ENCODE peak calls at places on chromosomes 1 and 21, in five cellular contexts. L, V, D, H and G are unnamed samples.

GRCh38 chr1:110390096-110390495 is 730 bp downstream of the SLC16A4 start:
- DNase-seq in H (no peak), L (peak; percentile 89), V (no peak), D (peak; percentile 61), G (no peak)

GRCh38 chr1:205998457-205999241 is 4.5 kb downstream of the RAB7B start:
- DNase-seq in D (peak; percentile 42), V (no peak), H (no peak), L (no peak), G (no peak)

GRCh38 chr1:89260042-89260441 is 12.6 kb downstream of the GBP5 start:
- DNase-seq in D (peak; percentile 13), L (no peak), V (no peak), H (no peak), G (no peak)

GRCh38 chr1:44033756-44034155 is 2.5 kb upstream of the SLC6A9 start:
- DNase-seq in L (no peak), D (no peak), H (no peak), V (peak; percentile 9), G (no peak)

GRCh38 chr1:101081496-101082282 is 56.1 kb upstream of the DPH5 start:
- DNase-seq in L (no peak), V (no peak), D (no peak), H (no peak), G (peak; percentile 17)

GRCh38 chr21:21612446-21612845 is 614.2 kb downstream of the NCAM2 start:
- DNase-seq in H (no peak), D (peak; percentile 69), V (no peak), L (peak; percentile 92), G (no peak)

GRCh38 chr1:63466759-63467158 is 56.3 kb downstream of the ITGB3BP start:
- DNase-seq in L (no peak), V (no peak), D (peak; percentile 14), H (no peak), G (no peak)

GRCh38 chr1:51989582-51990477 is 670 bp downstream of the RAB3B start:
- DNase-seq in D (peak; percentile 69), L (no peak), H (no peak), V (no peak), G (no peak)

GRCh38 chr1:71502026-71502425 is 421.2 kb upstream of the ZRANB2 start:
- DNase-seq in L (no peak), V (no peak), H (no peak), D (no peak), G (no peak)

GRCh38 chr21:34649400-34649799 is 19.4 kb upstream of the CLIC6 start:
- DNase-seq in V (no peak), D (no peak), H (no peak), L (no peak), G (no peak)

GRCh38 chr1:230753586-230754251 is 6.5 kb downstream of the CAPN9 start:
- DNase-seq in H (peak; percentile 30), L (no peak), D (peak; percentile 91), V (peak; percentile 62), G (peak; percentile 69)

GRCh38 chr21:32328595-32328994 is 29.9 kb downstream of the MRAP start:
- DNase-seq in H (no peak), V (no peak), D (no peak), L (peak; percentile 64), G (no peak)

GRCh38 chr1:218945050-218945449 is 228.6 kb upstream of the LYPLAL1 start:
- DNase-seq in V (no peak), D (no peak), L (peak; percentile 36), H (no peak), G (no peak)

GRCh38 chr21:34989337-34990151 is 59.6 kb downstream of the RUNX1 start:
- DNase-seq in L (no peak), H (no peak), D (no peak), V (no peak), G (no peak)

GRCh38 chr1:6445062-6445763 is 20.6 kb downstream of the ESPN start:
- DNase-seq in L (peak; percentile 15), D (peak; percentile 76), V (peak; percentile 71), H (peak; percentile 74), G (peak; percentile 15)

GRCh38 chr1:19921310-19921709 is 2.1 kb downstream of the PLA2G2E start:
- DNase-seq in V (no peak), H (no peak), D (no peak), L (no peak), G (no peak)

GRCh38 chr1:11067716-11068495 is 8.1 kb upstream of the SRM start:
- DNase-seq in D (no peak), L (no peak), H (no peak), V (no peak), G (no peak)

GRCh38 chr1:8419172-8419571 is 101.3 kb downstream of the SLC45A1 start:
- DNase-seq in L (peak; percentile 53), D (no peak), H (no peak), V (no peak), G (no peak)

GRCh38 chr1:32066489-32066873 is 6.3 kb upstream of the TMEM39B start:
- DNase-seq in L (peak; percentile 79), V (no peak), H (no peak), D (no peak), G (peak; percentile 36)

GRCh38 chr1:95604784-95605183 is 370.8 kb downstream of the RWDD3 start:
- DNase-seq in V (peak; percentile 72), L (no peak), D (no peak), H (no peak), G (no peak)

GRCh38 chr1:240991230-240991629 is 365.8 kb downstream of the RGS7 start:
- DNase-seq in V (no peak), D (peak; percentile 59), L (no peak), H (no peak), G (no peak)

GRCh38 chr1:233441981-233442380 is 114.5 kb downstream of the MAP3K21 start:
- DNase-seq in D (no peak), V (no peak), L (no peak), H (no peak), G (no peak)

GRCh38 chr1:178188306-178188705 is 94.4 kb downstream of the RASAL2 start:
- DNase-seq in D (no peak), L (no peak), V (no peak), H (no peak), G (no peak)

GRCh38 chr1:246503341-246503740 is 3.7 kb downstream of the SMYD3 start:
- DNase-seq in D (no peak), L (peak; percentile 33), V (no peak), H (no peak), G (no peak)

GRCh38 chr1:224524679-224525078 is 90.1 kb upstream of the WDR26 start:
- DNase-seq in D (no peak), V (no peak), L (peak; percentile 78), H (no peak), G (no peak)

GRCh38 chr1:53085405-53085804 is 23.4 kb downstream of the PODN start:
- DNase-seq in D (no peak), H (no peak), V (peak; percentile 52), L (no peak), G (no peak)

GRCh38 chr1:31954607-31955283 is 16.6 kb upstream of the PTP4A2 start:
- DNase-seq in H (peak; percentile 56), L (peak; percentile 99), V (no peak), D (no peak), G (peak; percentile 38)

GRCh38 chr1:147379889-147380288 is 137.4 kb downstream of the CHD1L start:
- DNase-seq in D (no peak), L (no peak), V (no peak), H (no peak), G (no peak)

GRCh38 chr1:160826546-160826945 is 30.6 kb downstream of the LY9 start:
- DNase-seq in L (no peak), H (no peak), V (no peak), D (no peak), G (no peak)

GRCh38 chr21:42398414-42399030 is 2.7 kb upstream of the TMPRSS3 start:
- DNase-seq in H (no peak), V (no peak), D (no peak), L (no peak), G (no peak)

GRCh38 chr1:214514819-214515383 is 36.5 kb downstream of the PTPN14 start:
- DNase-seq in L (no peak), H (no peak), V (no peak), D (no peak), G (no peak)

GRCh38 chr21:29218749-29219148 is 80.0 kb upstream of the BACH1 start:
- DNase-seq in V (no peak), H (no peak), D (no peak), L (no peak), G (no peak)

GRCh38 chr1:175757381-175758015 is 14.1 kb upstream of the TNR start:
- DNase-seq in L (no peak), H (no peak), D (peak; percentile 83), V (no peak), G (peak; percentile 17)

GRCh38 chr1:12356004-12356890 is 126.4 kb downstream of the VPS13D start:
- DNase-seq in L (peak; percentile 73), V (no peak), D (no peak), H (peak; percentile 89), G (no peak)
- H3K4me2 ChIP-seq in L (peak overlapping the region; percentile 62), V (peak overlapping the region; percentile 15), D (no peak overlapping the region), H (peak overlapping the region; percentile 11), G (no peak overlapping the region)

DNA sequence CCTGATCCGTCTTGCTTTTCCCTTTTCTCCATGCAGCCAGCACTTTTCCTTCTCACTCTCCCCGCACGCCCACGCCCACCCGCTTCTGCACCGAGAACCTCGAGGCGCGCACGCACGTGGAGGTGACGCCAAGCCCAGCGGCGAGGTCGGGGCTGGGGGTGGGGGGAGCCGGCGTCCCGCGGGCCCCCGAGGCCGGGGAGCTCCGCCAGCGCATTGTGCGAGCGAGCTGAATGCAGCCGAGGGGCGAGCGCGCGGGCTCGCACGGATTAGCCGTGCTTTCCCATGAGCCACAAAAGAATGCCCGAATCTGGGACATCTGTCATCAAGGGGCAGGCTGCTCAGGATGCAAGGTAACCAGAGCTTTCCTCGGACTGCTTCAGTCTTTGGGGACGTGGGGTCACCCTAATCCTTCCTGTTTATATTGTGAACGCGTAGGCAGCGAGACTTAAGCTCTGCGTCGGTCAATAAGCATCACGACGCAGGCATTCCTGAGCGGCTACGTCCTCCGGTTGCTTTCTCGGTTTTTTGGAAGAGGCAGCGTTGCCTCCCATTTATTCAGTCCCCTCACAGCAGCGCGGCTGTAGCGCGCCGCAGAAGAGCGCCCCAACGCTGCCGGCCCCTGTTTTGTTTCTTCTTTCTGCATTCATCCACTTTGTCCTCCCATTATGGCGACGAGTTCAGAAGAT is 67.3 kb upstream of the AKT3 start:
- DNase-seq in H (no peak), D (peak; percentile 83), V (peak; percentile 82), L (peak; percentile 93), G (no peak)
- H3K4me2 ChIP-seq in H (no peak overlapping the region), D (peak overlapping the region; percentile 77), V (peak overlapping the region; percentile 89), L (peak overlapping the region; percentile 86), G (no peak overlapping the region)

GRCh38 chr1:24380508-24380907 is 33.1 kb downstream of the STPG1 start:
- DNase-seq in D (no peak), L (no peak), H (no peak), V (no peak), G (no peak)
- H3K4me2 ChIP-seq in D (no peak overlapping the region), L (no peak overlapping the region), H (no peak overlapping the region), V (no peak overlapping the region), G (no peak overlapping the region)

DNA sequence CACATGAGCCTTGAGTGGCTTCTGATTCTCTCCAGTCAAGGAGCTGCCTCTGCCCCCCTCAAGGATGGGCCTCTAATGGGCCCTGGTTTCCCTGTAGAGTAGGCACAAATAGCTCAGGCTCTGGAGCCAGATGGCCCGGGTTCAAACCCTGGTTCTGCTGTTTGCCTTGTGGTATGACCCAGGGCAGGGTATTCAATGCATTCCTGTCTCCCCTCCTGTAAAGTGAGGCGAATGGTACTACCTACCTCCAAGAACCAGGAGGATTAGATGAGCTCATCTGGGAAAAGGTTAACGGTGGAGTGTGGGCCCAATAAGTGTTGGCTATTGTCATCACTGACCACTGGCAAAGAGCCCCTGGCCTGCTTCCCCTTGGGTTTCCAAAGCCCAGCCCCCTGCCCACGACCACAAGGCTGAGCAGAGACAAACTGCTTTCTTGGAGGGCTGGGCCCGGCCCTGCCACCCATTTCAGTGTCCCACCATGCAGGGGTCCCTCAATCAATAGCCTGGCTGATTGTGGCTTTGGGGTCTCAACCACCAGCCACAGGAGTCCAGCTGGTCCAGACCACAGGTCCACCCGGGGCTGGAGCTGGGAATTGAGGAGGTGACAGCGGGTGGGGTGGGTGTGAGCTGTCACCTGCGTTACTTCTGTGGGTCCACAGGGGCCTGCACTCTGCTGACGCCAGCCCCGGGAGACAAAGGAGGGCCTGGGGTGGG is 115.6 kb upstream of the RUNX3 start:
- DNase-seq in H (no peak), L (no peak), V (no peak), D (no peak), G (no peak)
- H3K4me2 ChIP-seq in H (no peak overlapping the region), L (no peak overlapping the region), V (no peak overlapping the region), D (no peak overlapping the region), G (no peak overlapping the region)